ENCODE peak calls at places on chromosomes 13 and 19, in nine cellular contexts. U is RWPE2, W is cardiac fibroblast, B is breast epithelium, X is choroid plexus epithelial cell, J is GM23338, H is transverse colon, I is testis, E is fibroblast of lung. F is an unnamed sample.
A peak's percentile ranks its signal among the peaks of the same experiment; 100 is the strongest.

GRCh38 chr13:100694722-100695644 is 20.4 kb upstream of the TMTC4 start:
- DNase-seq in B (no peak), W (peak; percentile 76), U (no peak), H (peak; percentile 31), X (peak; percentile 68), I (peak; percentile 62), E (peak; percentile 46), J (peak; percentile 87), F (no peak)

GRCh38 chr13:33016414-33017409 is at the start of gene KL:
- DNase-seq in H (peak; percentile 20), X (no peak), J (peak; percentile 63), B (no peak), I (peak; percentile 16), U (no peak), E (no peak), W (no peak), F (no peak)

GRCh38 chr19:5115771-5116202 is 146.9 kb downstream of the KDM4B start:
- DNase-seq in W (peak; percentile 36), J (no peak), U (no peak), X (peak; percentile 69), H (no peak), B (no peak), E (peak; percentile 23), I (no peak), F (no peak)

GRCh38 chr13:99908129-99908805 is 63.3 kb downstream of the ZIC5 start:
- DNase-seq in H (no peak), U (no peak), X (peak; percentile 35), E (peak; percentile 7), J (no peak), I (no peak), B (no peak), W (no peak), F (no peak)

GRCh38 chr13:23433171-23434153 is at the start of gene SACS:
- DNase-seq in E (peak; percentile 39), B (no peak), W (peak; percentile 65), J (peak; percentile 98), H (no peak), I (peak; percentile 60), U (no peak), X (peak; percentile 47), F (no peak)

GRCh38 chr13:110915874-110916670 is 1.2 kb upstream of the ANKRD10 start:
- DNase-seq in J (no peak), X (peak; percentile 79), B (no peak), U (no peak), H (no peak), E (peak; percentile 69), I (no peak), W (peak; percentile 79), F (no peak)

GRCh38 chr13:112583592-112584277 is 4.2 kb downstream of the TUBGCP3 start:
- DNase-seq in X (no peak), I (peak; percentile 35), U (no peak), E (no peak), B (no peak), W (no peak), J (no peak), H (peak; percentile 40), F (no peak)

GRCh38 chr19:57434386-57435061 is 601 bp upstream of the ZNF749 start:
- DNase-seq in E (no peak), J (peak; percentile 80), W (peak; percentile 57), X (no peak), U (no peak), I (no peak), B (no peak), H (no peak), F (no peak)

GRCh38 chr19:33841685-33842084 is 45.0 kb downstream of the KCTD15 start:
- DNase-seq in I (no peak), W (no peak), H (no peak), X (no peak), B (no peak), U (no peak), J (no peak), E (no peak), F (no peak)

GRCh38 chr19:18420931-18421330 is 1.7 kb downstream of the SSBP4 start:
- DNase-seq in J (no peak), H (no peak), W (no peak), B (no peak), I (no peak), E (no peak), X (no peak), U (no peak), F (no peak)

GRCh38 chr19:18419699-18420460 is 682 bp downstream of the SSBP4 start:
- DNase-seq in U (peak; percentile 64), I (no peak), B (no peak), X (no peak), H (peak; percentile 65), J (peak; percentile 55), W (no peak), E (no peak), F (no peak)

GRCh38 chr19:18418725-18419194 is 438 bp upstream of the SSBP4 start:
- DNase-seq in B (no peak), J (peak; percentile 43), W (peak; percentile 45), I (peak; percentile 59), U (peak; percentile 71), E (no peak), X (no peak), H (peak; percentile 46), F (no peak)

GRCh38 chr19:18418034-18418724 is 1.0 kb upstream of the SSBP4 start:
- DNase-seq in U (peak; percentile 72), H (no peak), E (no peak), W (no peak), I (no peak), B (no peak), X (no peak), J (no peak), F (no peak)

DNA sequence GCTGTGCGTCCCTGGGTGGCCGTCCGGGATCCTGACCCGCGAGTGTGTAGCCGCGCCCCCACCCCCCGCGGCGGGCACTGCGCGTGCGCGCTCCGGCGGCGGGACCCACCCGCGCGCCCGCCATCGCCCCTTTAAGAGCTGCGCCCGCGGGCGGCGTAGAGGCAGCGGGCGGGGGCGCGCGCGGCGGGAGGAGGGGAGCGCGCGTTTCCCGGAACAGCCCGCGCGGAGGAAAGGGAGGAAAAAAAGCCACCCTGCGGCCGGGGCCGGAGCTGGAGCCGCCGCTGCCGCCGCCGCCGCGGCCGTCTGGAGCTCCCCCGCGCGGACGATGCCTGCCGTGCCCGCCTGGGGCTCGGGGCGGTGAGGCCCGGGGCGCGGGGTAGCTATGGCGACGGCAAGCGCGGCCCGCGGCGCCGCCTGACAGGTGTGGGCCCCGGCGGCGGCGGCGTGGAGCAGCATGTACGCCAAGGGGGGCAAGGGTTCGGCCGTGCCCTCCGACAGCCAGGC is at the start of gene SSBP4:
- DNase-seq in H (peak; percentile 75), J (peak; percentile 88), U (peak; percentile 57), X (peak; percentile 82), I (peak; percentile 75), B (no peak), W (peak; percentile 79), E (peak; percentile 78), F (no peak)
- TF ChIP-seq CTCF in H (peak; percentile 35), J (no peak), U (peak; percentile 51), X (no peak), I (peak; percentile 41), B (peak; percentile 70), W (no peak), E (no peak), F (no peak)

GRCh38 chr19:18496980-18497256 is 25.0 kb downstream of the ELL start:
- DNase-seq in B (no peak), H (no peak), U (no peak), I (no peak), W (no peak), E (no peak), X (no peak), J (no peak), F (no peak)

GRCh38 chr19:18495204-18495911 is 26.5 kb downstream of the ELL start:
- DNase-seq in J (no peak), I (peak; percentile 41), E (no peak), H (no peak), U (no peak), X (no peak), W (no peak), B (no peak), F (no peak)

GRCh38 chr19:18494267-18494607 is 27.6 kb downstream of the ELL start:
- DNase-seq in I (no peak), W (peak; percentile 55), B (no peak), J (no peak), H (no peak), U (no peak), E (peak; percentile 39), X (no peak), F (no peak)

GRCh38 chr19:18493440-18494266 is 28.2 kb downstream of the ELL start:
- DNase-seq in E (peak; percentile 33), B (no peak), J (no peak), I (peak; percentile 71), U (no peak), X (no peak), H (no peak), W (no peak), F (no peak)

DNA sequence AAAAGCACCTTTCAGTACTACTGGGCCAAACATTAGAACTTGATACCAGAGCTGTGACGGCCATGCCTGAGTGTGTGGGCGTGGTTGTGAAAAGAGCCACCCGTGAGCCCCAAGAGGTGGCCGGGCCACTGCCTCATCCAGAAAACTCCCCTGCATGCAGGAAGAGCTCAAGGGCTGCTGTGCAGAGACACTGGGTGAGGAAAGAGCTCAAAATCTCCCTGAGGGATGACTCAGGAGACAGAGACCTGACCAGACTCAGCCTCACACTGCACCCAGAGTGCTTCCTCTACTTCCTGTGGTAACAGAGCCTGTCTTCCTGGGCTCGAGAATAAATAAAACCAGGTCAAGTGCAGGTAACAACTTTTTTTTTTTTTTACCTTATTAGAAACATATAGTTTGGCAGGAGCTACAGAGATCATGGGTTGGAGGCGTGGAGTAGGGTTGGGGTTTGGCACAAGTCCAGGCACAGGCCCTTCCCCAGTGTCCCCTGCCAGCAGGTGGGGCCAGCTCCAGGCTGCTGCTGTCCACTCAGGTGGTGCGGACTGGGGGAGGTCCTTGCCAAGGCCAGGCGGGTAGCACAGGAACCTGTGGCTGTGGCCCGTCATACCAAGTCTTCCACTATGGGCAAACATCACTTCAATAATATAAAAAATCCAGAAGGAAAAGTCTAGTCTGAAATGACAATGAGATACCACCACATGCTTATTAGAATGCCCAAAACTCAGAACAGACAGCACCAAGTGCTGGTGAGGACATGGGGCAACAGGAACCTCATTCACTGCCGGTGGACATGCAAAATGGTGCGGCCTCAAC is 25.5 kb downstream of the ELL start:
- DNase-seq in X (peak; percentile 79), H (peak; percentile 73), U (no peak), B (no peak), I (no peak), J (no peak), E (no peak), W (peak; percentile 81), F (no peak)
- TF ChIP-seq CTCF in X (peak; percentile 11), H (no peak), U (peak; percentile 29), B (no peak), I (no peak), J (no peak), E (no peak), W (no peak), F (no peak)

GRCh38 chr19:23439623-23440022 is 44.4 kb upstream of the ZNF91 start:
- DNase-seq in W (no peak), X (no peak), E (no peak), B (no peak), I (no peak), U (no peak), H (no peak), J (peak; percentile 66), F (no peak)
- TF ChIP-seq CTCF in W (peak; percentile 49), X (peak; percentile 49), E (peak; percentile 32), B (no peak), I (no peak), U (no peak), H (peak; percentile 23), J (peak; percentile 40), F (no peak)

DNA sequence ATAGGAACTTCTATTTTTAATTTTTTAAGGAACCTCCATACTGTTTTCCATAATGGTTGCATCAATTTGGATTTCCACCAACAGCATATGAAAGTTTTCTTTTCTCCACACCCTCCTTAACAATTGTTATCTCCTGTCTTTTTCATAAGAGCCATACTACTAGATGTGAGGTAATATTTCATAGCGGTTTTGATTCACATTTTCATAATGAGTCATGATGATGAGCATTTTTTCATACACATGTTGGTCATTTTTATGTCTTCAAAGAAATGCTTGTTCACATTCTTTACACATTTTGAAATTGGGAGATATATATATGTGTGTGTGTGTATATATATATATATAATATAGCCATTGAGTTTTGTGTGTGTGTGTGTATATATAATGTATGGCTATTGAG is 420.3 kb upstream of the PCDH9 start:
- DNase-seq in X (peak; percentile 7), W (no peak), J (no peak), I (no peak), H (no peak), B (no peak), U (no peak), E (no peak), F (no peak)
- TF ChIP-seq CTCF in X (no peak), W (no peak), J (no peak), I (no peak), H (no peak), B (no peak), U (no peak), E (no peak), F (no peak)